ENCODE peak calls at places on chromosomes 6 and 20, in seven cellular contexts. I is cardiac fibroblast; Q is aorta; L is psoas muscle; M is stimulated activated CD8-positive, alpha-beta memory T cell treated with anti-CD3 and anti-CD28 coated beads, Interleukin-4, amount 100 ng/mL, for 1 hour; A is breast epithelium; O is HCEC 1CT. Y is an unnamed sample.

GRCh38 chr6:156868385-156868784 is 91.2 kb downstream of the ARID1B start:
- DNase-seq in I (no peak), Q (no peak), L (no peak), M (no peak), A (no peak), O (no peak), Y (no peak)

GRCh38 chr6:61745994-61746393 is 540.0 kb downstream of the KHDRBS2 start:
- DNase-seq in I (no peak), Q (no peak), L (no peak), M (no peak), A (no peak), O (no peak), Y (no peak)

GRCh38 chr20:298755-299391 is 1.5 kb downstream of the ZCCHC3 start:
- DNase-seq in I (no peak), Q (no peak), L (no peak), M (no peak), A (no peak), O (no peak), Y (no peak)

GRCh38 chr20:5652626-5653573 is 97.3 kb upstream of the SHLD1 start:
- DNase-seq in I (peak), Q (no peak), L (no peak), M (no peak), A (no peak), O (peak), Y (no peak)

GRCh38 chr20:25397827-25398226 is 7.2 kb upstream of the ABHD12 start:
- DNase-seq in I (no peak), Q (no peak), L (no peak), M (no peak), A (no peak), O (no peak), Y (no peak)

GRCh38 chr20:59148713-59149493 is 14.7 kb upstream of the ZNF831 start:
- DNase-seq in I (no peak), Q (no peak), L (no peak), M (no peak), A (no peak), O (no peak), Y (no peak)

GRCh38 chr6:158752613-158753012 is 66.6 kb downstream of the EZR start:
- DNase-seq in I (peak), Q (no peak), L (no peak), M (no peak), A (no peak), O (no peak), Y (peak)

GRCh38 chr20:19003759-19004336 is 190.3 kb downstream of the SCP2D1 start:
- DNase-seq in I (no peak), Q (no peak), L (no peak), M (no peak), A (no peak), O (no peak), Y (no peak)

GRCh38 chr6:125747589-125748533 is 1.6 kb upstream of the HEY2 start:
- DNase-seq in I (peak), Q (peak), L (peak), M (no peak), A (no peak), O (no peak), Y (peak)

GRCh38 chr20:41185013-41185757 is 47.8 kb downstream of the PLCG1 start:
- DNase-seq in I (no peak), Q (no peak), L (peak), M (no peak), A (no peak), O (no peak), Y (peak)

GRCh38 chr6:23016701-23017100 is 447.3 kb downstream of the HDGFL1 start:
- DNase-seq in I (peak), Q (no peak), L (no peak), M (no peak), A (no peak), O (no peak), Y (no peak)

GRCh38 chr20:36331182-36331581 is 25.0 kb downstream of the DLGAP4 start:
- DNase-seq in I (no peak), Q (peak), L (peak), M (no peak), A (no peak), O (no peak), Y (no peak)

GRCh38 chr6:131995924-131996323 is 44.8 kb upstream of the CCN2 start:
- DNase-seq in I (peak), Q (no peak), L (no peak), M (no peak), A (no peak), O (peak), Y (no peak)

GRCh38 chr20:20780127-20780822 is 67.8 kb upstream of the RALGAPA2 start:
- DNase-seq in I (peak), Q (peak), L (peak), M (no peak), A (peak), O (no peak), Y (no peak)

GRCh38 chr6:44593539-44593944 is 206.0 kb downstream of the CDC5L start:
- DNase-seq in I (peak), Q (no peak), L (no peak), M (peak), A (no peak), O (peak), Y (no peak)

GRCh38 chr6:106134087-106134770 is 48.1 kb downstream of the PRDM1 start:
- DNase-seq in I (no peak), Q (no peak), L (no peak), M (no peak), A (no peak), O (no peak), Y (no peak)

GRCh38 chr6:42704937-42705374 is 17.4 kb downstream of the PRPH2 start:
- DNase-seq in I (no peak), Q (no peak), L (no peak), M (no peak), A (no peak), O (no peak), Y (no peak)